ENCODE peak calls at places on chromosomes 16 and 17, in four cellular contexts. B, P, L and K are unnamed samples.

GRCh38 chr16:31513126-31513525 is 4.9 kb upstream of the RUSF1 start:
- DNase-seq in B (no peak), P (no peak), L (peak; percentile 64), K (peak; percentile 30)

GRCh38 chr16:65658339-65659275 is 536.7 kb upstream of the CDH11 start:
- DNase-seq in P (peak; percentile 81), B (no peak), L (peak; percentile 55), K (peak; percentile 35)

GRCh38 chr16:22397459-22397858 is 23.0 kb upstream of the CDR2 start:
- DNase-seq in L (peak; percentile 64), P (no peak), B (no peak), K (peak; percentile 66)

GRCh38 chr17:83173997-83174858 is 94.8 kb downstream of the METRNL start:
- DNase-seq in P (peak; percentile 68), L (no peak), B (no peak), K (peak; percentile 96)

GRCh38 chr16:3503513-3503912 is 2.7 kb downstream of the CLUAP1 start:
- DNase-seq in P (no peak), B (no peak), L (no peak), K (no peak)

GRCh38 chr16:84618428-84619102 is 687 bp upstream of the COTL1 start:
- DNase-seq in P (peak; percentile 37), L (peak; percentile 99), B (no peak), K (peak; percentile 45)

GRCh38 chr17:64732336-64733006 is 70.4 kb upstream of the SMURF2 start:
- DNase-seq in L (peak; percentile 95), P (no peak), B (no peak), K (peak; percentile 17)

GRCh38 chr16:556479-557173 is 3.6 kb upstream of the PRR35 start:
- DNase-seq in P (no peak), L (no peak), B (no peak), K (no peak)

GRCh38 chr17:66904760-66905637 is 59.5 kb upstream of the CACNG4 start:
- DNase-seq in B (no peak), L (peak; percentile 71), P (peak; percentile 71), K (peak; percentile 40)

GRCh38 chr16:51025588-51026290 is 125.3 kb downstream of the SALL1 start:
- DNase-seq in B (no peak), P (no peak), L (no peak), K (no peak)

GRCh38 chr17:73286863-73287296 is 24.9 kb downstream of the CDC42EP4 start:
- DNase-seq in L (no peak), P (no peak), B (no peak), K (no peak)

GRCh38 chr17:27269201-27269600 is 24.7 kb upstream of the WSB1 start:
- DNase-seq in P (no peak), B (no peak), L (no peak), K (no peak)

GRCh38 chr17:28968269-28968913 is 17.1 kb upstream of the PHF12 start:
- DNase-seq in B (no peak), L (no peak), P (no peak), K (peak; percentile 94)

GRCh38 chr16:17590711-17591654 is 120.2 kb upstream of the XYLT1 start:
- DNase-seq in L (no peak), P (no peak), B (no peak), K (no peak)